ENCODE peak calls at places on chromosomes 5 and 9, in ten cellular contexts. One of them, this sample, is unnamed.

GRCh38 chr9:111412280-111412679 is 71.9 kb downstream of the ECPAS start:
- DNase-seq in cardiac muscle cell: no peak
- DNase-seq in PC-3: no peak
- DNase-seq in HFF-Myc: no peak
- DNase-seq in heart left ventricle: no peak
- DNase-seq in ovary: no peak
- DNase-seq in foreskin fibroblast: no peak
- DNase-seq in tibial artery: no peak
- DNase-seq in AG04449: no peak
- DNase-seq in fibroblast of the aortic adventitia: no peak
- DNase-seq in this sample: no peak

GRCh38 chr9:90555351-90556057 is 87.1 kb downstream of the DIRAS2 start:
- DNase-seq in cardiac muscle cell: no peak
- DNase-seq in PC-3: no peak
- DNase-seq in HFF-Myc: no peak
- DNase-seq in heart left ventricle: no peak
- DNase-seq in ovary: no peak
- DNase-seq in foreskin fibroblast: no peak
- DNase-seq in tibial artery: no peak
- DNase-seq in AG04449: no peak
- DNase-seq in fibroblast of the aortic adventitia: no peak
- DNase-seq in this sample: no peak

GRCh38 chr5:114419941-114420340 is 58.1 kb downstream of the KCNN2 start:
- DNase-seq in cardiac muscle cell: no peak
- DNase-seq in PC-3: peak
- DNase-seq in HFF-Myc: peak
- DNase-seq in heart left ventricle: no peak
- DNase-seq in ovary: no peak
- DNase-seq in foreskin fibroblast: peak
- DNase-seq in tibial artery: no peak
- DNase-seq in AG04449: peak
- DNase-seq in fibroblast of the aortic adventitia: no peak
- DNase-seq in this sample: peak

GRCh38 chr5:78803386-78803785 is 154.8 kb upstream of the LHFPL2 start:
- DNase-seq in cardiac muscle cell: no peak
- DNase-seq in PC-3: no peak
- DNase-seq in HFF-Myc: no peak
- DNase-seq in heart left ventricle: peak
- DNase-seq in ovary: peak
- DNase-seq in foreskin fibroblast: peak
- DNase-seq in tibial artery: peak
- DNase-seq in AG04449: no peak
- DNase-seq in fibroblast of the aortic adventitia: peak
- DNase-seq in this sample: peak

GRCh38 chr5:171367424-171368370 is 20.0 kb upstream of the NPM1 start:
- DNase-seq in cardiac muscle cell: no peak
- DNase-seq in PC-3: no peak
- DNase-seq in HFF-Myc: no peak
- DNase-seq in heart left ventricle: no peak
- DNase-seq in ovary: no peak
- DNase-seq in foreskin fibroblast: no peak
- DNase-seq in tibial artery: no peak
- DNase-seq in AG04449: no peak
- DNase-seq in fibroblast of the aortic adventitia: no peak
- DNase-seq in this sample: peak

GRCh38 chr9:117306032-117306431 is 108.8 kb downstream of the ASTN2 start:
- DNase-seq in cardiac muscle cell: no peak
- DNase-seq in PC-3: no peak
- DNase-seq in HFF-Myc: no peak
- DNase-seq in heart left ventricle: no peak
- DNase-seq in ovary: no peak
- DNase-seq in foreskin fibroblast: no peak
- DNase-seq in tibial artery: no peak
- DNase-seq in AG04449: no peak
- DNase-seq in fibroblast of the aortic adventitia: no peak
- DNase-seq in this sample: no peak

GRCh38 chr5:128966375-128966774 is 1.1 kb downstream of the SLC27A6 start:
- DNase-seq in cardiac muscle cell: no peak
- DNase-seq in PC-3: no peak
- DNase-seq in HFF-Myc: no peak
- DNase-seq in heart left ventricle: no peak
- DNase-seq in ovary: no peak
- DNase-seq in foreskin fibroblast: no peak
- DNase-seq in tibial artery: no peak
- DNase-seq in AG04449: no peak
- DNase-seq in fibroblast of the aortic adventitia: no peak
- DNase-seq in this sample: no peak

GRCh38 chr9:34557421-34558321 is 31.9 kb downstream of the CNTFR start:
- DNase-seq in cardiac muscle cell: no peak
- DNase-seq in PC-3: no peak
- DNase-seq in HFF-Myc: no peak
- DNase-seq in heart left ventricle: no peak
- DNase-seq in ovary: no peak
- DNase-seq in foreskin fibroblast: no peak
- DNase-seq in tibial artery: no peak
- DNase-seq in AG04449: no peak
- DNase-seq in fibroblast of the aortic adventitia: no peak
- DNase-seq in this sample: no peak

GRCh38 chr5:134873494-134873893 is 677 bp upstream of the TXNDC15 start:
- DNase-seq in cardiac muscle cell: no peak
- DNase-seq in PC-3: no peak
- DNase-seq in HFF-Myc: no peak
- DNase-seq in heart left ventricle: no peak
- DNase-seq in ovary: no peak
- DNase-seq in foreskin fibroblast: no peak
- DNase-seq in tibial artery: no peak
- DNase-seq in AG04449: no peak
- DNase-seq in fibroblast of the aortic adventitia: no peak
- DNase-seq in this sample: no peak

GRCh38 chr9:1871486-1872181 is 143.5 kb upstream of the SMARCA2 start:
- DNase-seq in cardiac muscle cell: peak
- DNase-seq in PC-3: no peak
- DNase-seq in HFF-Myc: no peak
- DNase-seq in heart left ventricle: no peak
- DNase-seq in ovary: no peak
- DNase-seq in foreskin fibroblast: no peak
- DNase-seq in tibial artery: no peak
- DNase-seq in AG04449: no peak
- DNase-seq in fibroblast of the aortic adventitia: peak
- DNase-seq in this sample: peak

GRCh38 chr5:73443725-73444498 is 4.7 kb downstream of the FOXD1 start:
- DNase-seq in cardiac muscle cell: no peak
- DNase-seq in PC-3: no peak
- DNase-seq in HFF-Myc: no peak
- DNase-seq in heart left ventricle: no peak
- DNase-seq in ovary: no peak
- DNase-seq in foreskin fibroblast: no peak
- DNase-seq in tibial artery: no peak
- DNase-seq in AG04449: no peak
- DNase-seq in fibroblast of the aortic adventitia: no peak
- DNase-seq in this sample: no peak

DNA sequence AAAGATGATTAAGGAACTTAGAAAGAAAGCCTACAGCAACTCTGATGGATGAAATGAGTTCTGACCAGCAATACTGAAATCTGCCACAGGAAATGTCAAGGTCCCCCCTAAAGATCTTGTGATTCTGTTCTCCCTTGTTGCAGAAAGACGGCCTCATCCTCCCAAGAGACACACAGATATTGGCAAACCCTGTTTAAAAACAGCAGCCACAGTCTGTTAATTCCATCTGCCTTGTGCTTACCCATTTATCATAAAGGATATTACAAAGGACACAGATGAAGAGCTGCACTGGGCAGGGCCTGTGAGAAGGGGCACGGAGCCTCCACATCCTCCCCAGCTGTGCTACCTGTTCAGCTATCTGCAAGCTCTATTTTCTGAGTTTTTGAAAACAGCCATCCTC is 15.2 kb downstream of the RAPGEF1 start:
- DNase-seq in cardiac muscle cell: no peak
- DNase-seq in PC-3: no peak
- DNase-seq in HFF-Myc: no peak
- DNase-seq in heart left ventricle: no peak
- DNase-seq in ovary: no peak
- DNase-seq in foreskin fibroblast: no peak
- DNase-seq in tibial artery: no peak
- DNase-seq in AG04449: no peak
- DNase-seq in fibroblast of the aortic adventitia: no peak
- DNase-seq in this sample: no peak
- H3K4me3 ChIP-seq in cardiac muscle cell: no peak
- H3K4me3 ChIP-seq in PC-3: no peak
- H3K4me3 ChIP-seq in HFF-Myc: no peak
- H3K4me3 ChIP-seq in heart left ventricle: no peak
- H3K4me3 ChIP-seq in ovary: no peak
- H3K4me3 ChIP-seq in foreskin fibroblast: no peak
- H3K4me3 ChIP-seq in tibial artery: no peak
- H3K4me3 ChIP-seq in AG04449: no peak
- H3K4me3 ChIP-seq in fibroblast of the aortic adventitia: no peak
- H3K4me3 ChIP-seq in this sample: no peak

DNA sequence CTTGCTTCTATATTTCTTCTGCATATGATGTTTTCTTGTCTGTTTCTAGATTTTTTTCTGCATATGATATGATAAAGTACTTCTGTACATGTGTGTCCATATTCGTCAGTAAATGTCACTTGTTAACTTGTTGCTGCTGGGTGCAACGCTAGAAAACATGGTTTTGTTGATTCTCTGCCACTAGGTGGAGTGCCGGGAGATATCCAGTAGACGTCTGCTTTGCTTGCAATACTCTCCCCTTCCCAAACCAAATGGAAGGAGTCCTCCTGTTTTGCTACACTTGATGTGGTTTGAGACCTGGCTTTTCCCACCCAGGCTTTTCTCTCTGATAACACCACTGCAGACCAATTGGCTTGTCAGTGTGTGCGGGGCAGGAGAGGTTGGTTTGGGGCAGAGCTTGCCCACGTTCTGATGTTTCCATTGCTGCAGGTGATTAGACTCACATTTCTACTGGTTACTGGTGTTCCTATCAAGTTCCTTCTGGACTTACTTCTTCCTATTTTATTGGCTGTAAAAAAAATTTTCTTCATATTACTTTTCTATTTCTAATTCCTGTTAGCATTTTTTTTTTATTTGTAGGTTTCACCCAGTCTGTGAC is 900.0 kb upstream of the CDH10 start:
- DNase-seq in cardiac muscle cell: peak
- DNase-seq in PC-3: peak
- DNase-seq in HFF-Myc: no peak
- DNase-seq in heart left ventricle: no peak
- DNase-seq in ovary: no peak
- DNase-seq in foreskin fibroblast: no peak
- DNase-seq in tibial artery: no peak
- DNase-seq in AG04449: no peak
- DNase-seq in fibroblast of the aortic adventitia: no peak
- DNase-seq in this sample: no peak
- TF ChIP-seq CTCF in cardiac muscle cell: no peak
- TF ChIP-seq CTCF in PC-3: peak
- TF ChIP-seq CTCF in HFF-Myc: peak
- TF ChIP-seq CTCF in heart left ventricle: peak
- TF ChIP-seq CTCF in ovary: no peak
- TF ChIP-seq CTCF in foreskin fibroblast: peak
- TF ChIP-seq CTCF in tibial artery: no peak
- TF ChIP-seq CTCF in AG04449: no peak
- TF ChIP-seq CTCF in fibroblast of the aortic adventitia: no peak
- TF ChIP-seq CTCF in this sample: peak

GRCh38 chr9:110371411-110372013 is 33.8 kb upstream of the TXNDC8 start:
- DNase-seq in cardiac muscle cell: peak
- DNase-seq in PC-3: no peak
- DNase-seq in HFF-Myc: no peak
- DNase-seq in heart left ventricle: no peak
- DNase-seq in ovary: no peak
- DNase-seq in foreskin fibroblast: no peak
- DNase-seq in tibial artery: no peak
- DNase-seq in AG04449: no peak
- DNase-seq in fibroblast of the aortic adventitia: peak
- DNase-seq in this sample: no peak

GRCh38 chr9:110364451-110364850 is 26.8 kb upstream of the TXNDC8 start:
- DNase-seq in cardiac muscle cell: no peak
- DNase-seq in PC-3: no peak
- DNase-seq in HFF-Myc: no peak
- DNase-seq in heart left ventricle: no peak
- DNase-seq in ovary: no peak
- DNase-seq in foreskin fibroblast: no peak
- DNase-seq in tibial artery: no peak
- DNase-seq in AG04449: no peak
- DNase-seq in fibroblast of the aortic adventitia: no peak
- DNase-seq in this sample: no peak

GRCh38 chr9:110370316-110370715 is 32.7 kb upstream of the TXNDC8 start:
- DNase-seq in cardiac muscle cell: no peak
- DNase-seq in PC-3: peak
- DNase-seq in HFF-Myc: no peak
- DNase-seq in heart left ventricle: no peak
- DNase-seq in ovary: no peak
- DNase-seq in foreskin fibroblast: peak
- DNase-seq in tibial artery: no peak
- DNase-seq in AG04449: no peak
- DNase-seq in fibroblast of the aortic adventitia: peak
- DNase-seq in this sample: peak
- H3K4me3 ChIP-seq in cardiac muscle cell: no peak
- H3K4me3 ChIP-seq in PC-3: no peak
- H3K4me3 ChIP-seq in HFF-Myc: no peak
- H3K4me3 ChIP-seq in heart left ventricle: no peak
- H3K4me3 ChIP-seq in ovary: no peak
- H3K4me3 ChIP-seq in foreskin fibroblast: no peak
- H3K4me3 ChIP-seq in tibial artery: no peak
- H3K4me3 ChIP-seq in AG04449: no peak
- H3K4me3 ChIP-seq in fibroblast of the aortic adventitia: no peak
- H3K4me3 ChIP-seq in this sample: no peak

DNA sequence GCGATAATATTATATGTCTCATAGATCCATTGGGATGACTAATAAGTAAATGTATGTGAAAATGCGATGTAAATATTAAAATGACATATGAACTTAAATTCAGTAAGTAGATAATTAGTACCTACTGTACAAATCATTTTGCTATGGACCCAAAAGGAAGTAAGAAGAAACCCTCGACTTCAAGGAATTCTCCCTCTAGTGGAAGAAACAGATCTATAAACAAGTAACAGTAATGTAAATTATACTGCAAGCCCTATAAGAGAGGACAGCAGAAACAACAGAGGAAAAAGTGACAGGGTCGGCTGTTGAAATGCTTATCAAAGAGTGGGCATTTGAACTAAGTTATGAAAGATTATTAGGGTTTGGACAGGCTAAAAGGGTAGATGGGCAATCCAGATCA is 320.3 kb downstream of the DMAC1 start:
- DNase-seq in cardiac muscle cell: no peak
- DNase-seq in PC-3: peak
- DNase-seq in HFF-Myc: no peak
- DNase-seq in heart left ventricle: no peak
- DNase-seq in ovary: no peak
- DNase-seq in foreskin fibroblast: no peak
- DNase-seq in tibial artery: no peak
- DNase-seq in AG04449: no peak
- DNase-seq in fibroblast of the aortic adventitia: no peak
- DNase-seq in this sample: no peak
- TF ChIP-seq CTCF in cardiac muscle cell: peak
- TF ChIP-seq CTCF in PC-3: no peak
- TF ChIP-seq CTCF in HFF-Myc: no peak
- TF ChIP-seq CTCF in heart left ventricle: no peak
- TF ChIP-seq CTCF in ovary: no peak
- TF ChIP-seq CTCF in foreskin fibroblast: no peak
- TF ChIP-seq CTCF in tibial artery: no peak
- TF ChIP-seq CTCF in AG04449: no peak
- TF ChIP-seq CTCF in fibroblast of the aortic adventitia: no peak
- TF ChIP-seq CTCF in this sample: peak

GRCh38 chr5:95048633-95049032 is 236.3 kb downstream of the MCTP1 start:
- DNase-seq in cardiac muscle cell: no peak
- DNase-seq in PC-3: no peak
- DNase-seq in HFF-Myc: no peak
- DNase-seq in heart left ventricle: no peak
- DNase-seq in ovary: no peak
- DNase-seq in foreskin fibroblast: no peak
- DNase-seq in tibial artery: no peak
- DNase-seq in AG04449: no peak
- DNase-seq in fibroblast of the aortic adventitia: no peak
- DNase-seq in this sample: no peak
- H3K4me3 ChIP-seq in cardiac muscle cell: no peak
- H3K4me3 ChIP-seq in PC-3: no peak
- H3K4me3 ChIP-seq in HFF-Myc: no peak
- H3K4me3 ChIP-seq in heart left ventricle: no peak
- H3K4me3 ChIP-seq in ovary: no peak
- H3K4me3 ChIP-seq in foreskin fibroblast: no peak
- H3K4me3 ChIP-seq in tibial artery: no peak
- H3K4me3 ChIP-seq in AG04449: no peak
- H3K4me3 ChIP-seq in fibroblast of the aortic adventitia: no peak
- H3K4me3 ChIP-seq in this sample: no peak

This sample was measured in AG10803.